ENCODE peak calls at places on chromosomes 2 and 18, in ten cellular contexts. R is AG08396; H is CD4-positive, alpha-beta T cell; J is Kasumi-1; G is HCEC 1CT; V is endothelial cell of umbilical vein; I is left ventricle myocardium inferior; T is GF-D8; F is RWPE1; W is AG09319. O is an unnamed sample.

GRCh38 chr2:237483018-237483731 is 3.9 kb upstream of the MLPH start:
- DNase-seq in T (no peak), R (peak), J (no peak), V (peak), W (no peak), I (no peak), G (peak), F (no peak), H (no peak), O (no peak)

GRCh38 chr2:171160630-171161424 is at the start of gene TLK1:
- DNase-seq in R (peak), G (peak), V (peak), I (peak), J (peak), W (peak), T (peak), F (peak), H (peak), O (peak)

GRCh38 chr2:31269087-31269486 is 35.1 kb downstream of the EHD3 start:
- DNase-seq in J (no peak), V (no peak), I (no peak), F (no peak), T (no peak), W (no peak), R (peak), H (no peak), G (no peak), O (no peak)

GRCh38 chr2:172484253-172484652 is 56.9 kb downstream of the ITGA6 start:
- DNase-seq in R (no peak), J (peak), F (no peak), G (peak), W (no peak), H (no peak), I (no peak), T (peak), V (peak), O (no peak)

GRCh38 chr2:108588070-108588668 is 53.9 kb downstream of the LIMS1 start:
- DNase-seq in F (no peak), V (peak), T (peak), R (no peak), W (no peak), H (no peak), I (no peak), G (peak), J (peak), O (no peak)

GRCh38 chr18:22683196-22683676 is 249.9 kb upstream of the RBBP8 start:
- DNase-seq in V (peak), H (no peak), F (peak), W (peak), G (no peak), J (no peak), I (peak), R (no peak), T (no peak), O (peak)

GRCh38 chr2:175807031-175807873 is 194.8 kb downstream of the LNPK start:
- DNase-seq in J (no peak), V (no peak), R (no peak), T (no peak), G (peak), H (no peak), I (no peak), W (no peak), F (no peak), O (no peak)

GRCh38 chr2:217466799-217467198 is 536.0 kb downstream of the TNS1 start:
- DNase-seq in F (no peak), T (no peak), V (no peak), J (no peak), H (no peak), R (no peak), I (no peak), G (no peak), W (peak), O (no peak)

GRCh38 chr2:50401772-50402653 is 629.9 kb downstream of the NRXN1 start:
- DNase-seq in T (no peak), G (peak), H (no peak), R (peak), V (peak), F (peak), J (peak), W (no peak), I (no peak), O (peak)

GRCh38 chr2:64192570-64193192 is 48.5 kb upstream of the PELI1 start:
- DNase-seq in F (no peak), J (no peak), W (no peak), H (no peak), G (no peak), I (no peak), V (no peak), T (no peak), R (no peak), O (no peak)

GRCh38 chr2:64260817-64261216 is 116.6 kb upstream of the PELI1 start:
- DNase-seq in R (no peak), J (peak), I (peak), V (peak), W (no peak), F (no peak), T (peak), G (no peak), H (peak), O (no peak)

GRCh38 chr2:27681844-27682243 is 18.2 kb downstream of the SLC4A1AP start:
- DNase-seq in F (no peak), V (no peak), J (no peak), G (peak), W (no peak), H (no peak), I (no peak), R (peak), T (no peak), O (no peak)

GRCh38 chr2:217825469-217826235 is 177.1 kb downstream of the TNS1 start:
- DNase-seq in I (peak), R (no peak), G (no peak), J (no peak), V (no peak), F (no peak), T (no peak), H (no peak), W (no peak), O (no peak)

GRCh38 chr18:55927831-55928230 is 339.8 kb upstream of the TCF4 start:
- DNase-seq in G (peak), T (peak), F (no peak), I (no peak), W (peak), J (no peak), R (peak), H (no peak), V (no peak), O (no peak)

GRCh38 chr2:150222317-150222716 is 265.1 kb downstream of the RND3 start:
- DNase-seq in G (no peak), J (no peak), W (no peak), T (no peak), I (no peak), R (no peak), H (no peak), V (no peak), F (no peak), O (no peak)

GRCh38 chr18:79206444-79206843 is 137.2 kb downstream of the ATP9B start:
- DNase-seq in R (no peak), I (no peak), G (no peak), H (no peak), V (no peak), W (no peak), J (no peak), F (no peak), T (no peak), O (no peak)

GRCh38 chr18:26756556-26756955 is 109.0 kb downstream of the AQP4 start:
- DNase-seq in I (no peak), G (no peak), R (no peak), H (no peak), T (no peak), J (no peak), W (no peak), F (no peak), V (no peak), O (no peak)

GRCh38 chr2:229330952-229331351 is 59.9 kb upstream of the PID1 start:
- DNase-seq in T (peak), R (no peak), H (no peak), I (no peak), F (no peak), V (no peak), J (peak), W (no peak), G (no peak), O (no peak)

GRCh38 chr18:3297025-3297984 is 35.4 kb downstream of the MYL12B start:
- DNase-seq in H (peak), G (peak), T (peak), R (peak), F (peak), I (peak), V (peak), W (peak), J (peak), O (peak)

GRCh38 chr2:10915731-10916331 is 4.1 kb downstream of the KCNF1 start:
- DNase-seq in H (no peak), V (no peak), W (no peak), R (no peak), G (no peak), F (no peak), J (no peak), I (no peak), T (no peak), O (no peak)

GRCh38 chr2:59073257-59073656 is 832.1 kb upstream of the FANCL start:
- DNase-seq in V (no peak), G (no peak), F (no peak), R (no peak), J (no peak), T (no peak), H (no peak), I (no peak), W (no peak), O (no peak)

GRCh38 chr2:220703279-220703678 is 868.8 kb downstream of the EPHA4 start:
- DNase-seq in V (no peak), G (no peak), W (no peak), T (no peak), F (no peak), R (peak), J (no peak), I (no peak), H (no peak), O (no peak)